ENCODE peak calls at places on chromosome 2, in seven cellular contexts. O is A673, W is HFF-Myc, H is right atrium auricular region, G is MCF 10A, V is GM10248, Z is GM13976. U is an unnamed sample.

GRCh38 chr2:48934807-48935206 is 179.3 kb upstream of the LHCGR start:
- DNase-seq in O (no peak), W (no peak), H (no peak), G (no peak), V (no peak), Z (no peak), U (no peak)

GRCh38 chr2:37365669-37366068 is 21.2 kb downstream of the QPCT start:
- DNase-seq in O (no peak), W (no peak), H (no peak), G (no peak), V (peak), Z (no peak), U (no peak)

GRCh38 chr2:238166391-238167343 is 7.9 kb downstream of the ERFE start:
- DNase-seq in O (no peak), W (no peak), H (no peak), G (no peak), V (no peak), Z (no peak), U (no peak)

GRCh38 chr2:178304262-178304661 is 110.0 kb downstream of the OSBPL6 start:
- DNase-seq in O (peak), W (peak), H (no peak), G (no peak), V (no peak), Z (no peak), U (no peak)

GRCh38 chr2:197909377-197909776 is 105.0 kb downstream of the PLCL1 start:
- DNase-seq in O (no peak), W (peak), H (no peak), G (peak), V (no peak), Z (no peak), U (no peak)

GRCh38 chr2:63792523-63792922 is 49.2 kb upstream of the UGP2 start:
- DNase-seq in O (peak), W (peak), H (no peak), G (peak), V (no peak), Z (no peak), U (no peak)

GRCh38 chr2:207895236-207895860 is 125.6 kb upstream of the FZD5 start:
- DNase-seq in O (no peak), W (no peak), H (no peak), G (no peak), V (no peak), Z (no peak), U (no peak)

GRCh38 chr2:152541712-152542111 is 175.5 kb downstream of the PRPF40A start:
- DNase-seq in O (no peak), W (no peak), H (no peak), G (no peak), V (no peak), Z (no peak), U (no peak)

GRCh38 chr2:46333912-46334311 is 36.7 kb downstream of the EPAS1 start:
- DNase-seq in O (no peak), W (no peak), H (no peak), G (peak), V (no peak), Z (no peak), U (no peak)

GRCh38 chr2:108972663-108973062 is 16.4 kb downstream of the EDAR start:
- DNase-seq in O (no peak), W (no peak), H (no peak), G (no peak), V (no peak), Z (no peak), U (no peak)

GRCh38 chr2:1032030-1032429 is 81.4 kb downstream of the SNTG2 start:
- DNase-seq in O (no peak), W (no peak), H (no peak), G (no peak), V (no peak), Z (no peak), U (no peak)

GRCh38 chr2:149129433-149129832 is 90.9 kb downstream of the LYPD6B start:
- DNase-seq in O (peak), W (no peak), H (no peak), G (no peak), V (no peak), Z (no peak), U (no peak)

GRCh38 chr2:235402444-235402843 is 91.4 kb upstream of the AGAP1 start:
- DNase-seq in O (no peak), W (no peak), H (no peak), G (no peak), V (no peak), Z (no peak), U (no peak)

GRCh38 chr2:178980815-178981214 is 69.1 kb downstream of the CCDC141 start:
- DNase-seq in O (no peak), W (no peak), H (no peak), G (no peak), V (no peak), Z (no peak), U (no peak)

GRCh38 chr2:100072503-100072902 is 69.9 kb downstream of the AFF3 start:
- DNase-seq in O (no peak), W (no peak), H (no peak), G (no peak), V (no peak), Z (no peak), U (no peak)

GRCh38 chr2:73092146-73092783 is 20.5 kb downstream of the RAB11FIP5 start:
- DNase-seq in O (no peak), W (no peak), H (no peak), G (no peak), V (no peak), Z (no peak), U (no peak)

GRCh38 chr2:50613161-50613560 is 418.8 kb downstream of the NRXN1 start:
- DNase-seq in O (no peak), W (no peak), H (no peak), G (peak), V (no peak), Z (no peak), U (no peak)

GRCh38 chr2:99695856-99696255 is 206.0 kb upstream of the REV1 start:
- DNase-seq in O (no peak), W (no peak), H (no peak), G (no peak), V (no peak), Z (no peak), U (no peak)

GRCh38 chr2:60513996-60514395 is 39.5 kb downstream of the BCL11A start:
- DNase-seq in O (no peak), W (no peak), H (peak), G (no peak), V (no peak), Z (no peak), U (no peak)

GRCh38 chr2:108968619-108969018 is 20.4 kb downstream of the EDAR start:
- DNase-seq in O (no peak), W (no peak), H (no peak), G (peak), V (no peak), Z (no peak), U (no peak)

GRCh38 chr2:204901591-204901990 is 356.3 kb downstream of the PARD3B start:
- DNase-seq in O (no peak), W (no peak), H (no peak), G (no peak), V (no peak), Z (no peak), U (no peak)

GRCh38 chr2:151945602-151946001 is 117.4 kb upstream of the ARL5A start:
- DNase-seq in O (no peak), W (no peak), H (no peak), G (no peak), V (no peak), Z (no peak), U (no peak)

GRCh38 chr2:227504700-227505099 is 32.7 kb downstream of the AGFG1 start:
- DNase-seq in O (no peak), W (no peak), H (no peak), G (no peak), V (no peak), Z (no peak), U (no peak)

GRCh38 chr2:199596549-199596948 is 138.8 kb upstream of the SATB2 start:
- DNase-seq in O (peak), W (no peak), H (no peak), G (peak), V (no peak), Z (no peak), U (no peak)

GRCh38 chr2:239316562-239317465 is 84.0 kb downstream of the HDAC4 start:
- DNase-seq in O (no peak), W (no peak), H (peak), G (no peak), V (no peak), Z (no peak), U (no peak)
- TF ChIP-seq CTCF in O (no peak), W (no peak), H (no peak), G (no peak), V (no peak), Z (no peak), U (no peak)

GRCh38 chr2:11320698-11321492 is 23.5 kb downstream of the ROCK2 start:
- DNase-seq in O (peak), W (no peak), H (no peak), G (no peak), V (no peak), Z (no peak), U (no peak)
- TF ChIP-seq CTCF in O (peak), W (no peak), H (no peak), G (no peak), V (no peak), Z (no peak), U (no peak)

GRCh38 chr2:219002395-219003266 is 9.4 kb upstream of the CRYBA2 start:
- DNase-seq in O (peak), W (no peak), H (no peak), G (peak), V (peak), Z (peak), U (no peak)

GRCh38 chr2:219001577-219002394 is 8.6 kb upstream of the CRYBA2 start:
- DNase-seq in O (no peak), W (no peak), H (no peak), G (peak), V (peak), Z (peak), U (no peak)

GRCh38 chr2:219003979-219004378 is 10.8 kb upstream of the CRYBA2 start:
- DNase-seq in O (no peak), W (no peak), H (no peak), G (no peak), V (no peak), Z (no peak), U (no peak)

GRCh38 chr2:219001100-219001576 is 7.9 kb upstream of the CRYBA2 start:
- DNase-seq in O (no peak), W (no peak), H (no peak), G (no peak), V (no peak), Z (no peak), U (no peak)

DNA sequence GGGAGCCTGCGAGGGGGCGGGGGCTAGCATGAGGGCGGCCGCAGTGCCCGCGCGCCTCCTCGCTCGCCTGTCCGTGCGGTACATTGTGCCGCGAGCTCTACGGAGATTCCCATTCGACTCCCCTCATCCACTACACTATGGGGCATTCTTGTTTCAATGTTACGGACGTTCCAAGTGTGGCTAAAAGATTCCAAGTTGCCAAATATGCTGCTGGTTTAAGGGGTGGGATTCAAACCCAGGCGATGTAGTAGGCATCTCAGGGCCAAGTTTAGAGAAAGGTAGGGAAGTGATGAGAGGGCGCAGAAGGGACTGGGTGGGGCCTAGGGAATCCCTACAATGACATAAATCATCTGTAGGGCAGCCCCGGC is 10.0 kb upstream of the CRYBA2 start:
- DNase-seq in O (no peak), W (no peak), H (no peak), G (no peak), V (no peak), Z (no peak), U (no peak)
- TF ChIP-seq CTCF in O (no peak), W (peak), H (no peak), G (no peak), V (no peak), Z (peak), U (no peak)

DNA sequence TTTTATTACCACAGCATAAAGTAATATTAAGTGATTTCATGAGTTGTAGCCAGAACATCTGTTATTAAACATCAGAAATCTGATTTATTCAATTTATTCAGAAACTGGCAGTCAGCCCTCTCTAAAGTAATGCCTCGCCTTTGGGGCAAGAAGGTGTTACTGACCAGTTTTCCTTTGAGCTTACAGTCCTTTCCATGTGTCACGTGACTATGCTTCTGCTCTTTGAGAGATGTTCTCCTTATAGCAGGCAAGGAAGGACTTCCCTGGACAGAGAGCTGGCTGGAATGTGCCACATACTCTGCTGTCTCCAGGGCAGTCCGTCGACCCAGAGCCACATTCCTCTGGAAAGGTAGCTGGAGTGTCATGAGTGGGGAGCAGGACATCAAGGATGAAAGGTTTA is 119.7 kb downstream of the RDH14 start:
- DNase-seq in O (no peak), W (no peak), H (no peak), G (no peak), V (no peak), Z (no peak), U (no peak)
- TF ChIP-seq CTCF in O (no peak), W (no peak), H (no peak), G (no peak), V (no peak), Z (no peak), U (no peak)

U was measured in CD14-positive monocyte.